ENCODE peak calls at places on chromosome 12, in four cellular contexts. A, G, U and S are unnamed samples.

GRCh38 chr12:28110329-28110728 is 79.9 kb upstream of the CCDC91 start:
- DNase-seq in A (no peak), G (no peak), U (no peak), S (no peak)

GRCh38 chr12:106138646-106139421 is at the start of gene NUAK1:
- DNase-seq in A (no peak), G (no peak), U (peak; percentile 68), S (peak; percentile 68)

GRCh38 chr12:59940676-59941342 is 345.0 kb downstream of the SLC16A7 start:
- DNase-seq in A (no peak), G (no peak), U (no peak), S (no peak)

GRCh38 chr12:105523164-105524057 is 192.9 kb downstream of the C12orf75 start:
- DNase-seq in A (no peak), G (peak; percentile 2), U (peak; percentile 58), S (peak; percentile 16)

GRCh38 chr12:124608451-124608870 is 41.0 kb upstream of the NCOR2 start:
- DNase-seq in A (no peak), G (no peak), U (no peak), S (no peak)

GRCh38 chr12:118429703-118430383 is 53.5 kb downstream of the SUDS3 start:
- DNase-seq in A (no peak), G (no peak), U (no peak), S (no peak)

GRCh38 chr12:106108187-106108816 is 30.5 kb downstream of the NUAK1 start:
- DNase-seq in A (no peak), G (no peak), U (no peak), S (no peak)

GRCh38 chr12:14613718-14614117 is 46.0 kb upstream of the PLBD1 start:
- DNase-seq in A (no peak), G (no peak), U (no peak), S (no peak)

GRCh38 chr12:26567126-26567525 is 265.9 kb downstream of the ITPR2 start:
- DNase-seq in A (no peak), G (no peak), U (no peak), S (no peak)

GRCh38 chr12:94074970-94075695 is 73.2 kb upstream of the PLXNC1 start:
- DNase-seq in A (peak; percentile 34), G (no peak), U (peak; percentile 75), S (peak; percentile 56)

GRCh38 chr12:77724367-77724957 is 106.2 kb upstream of the NAV3 start:
- DNase-seq in A (peak; percentile 47), G (no peak), U (peak; percentile 24), S (peak; percentile 33)

GRCh38 chr12:114218136-114218535 is 187.8 kb downstream of the TBX5 start:
- DNase-seq in A (no peak), G (no peak), U (no peak), S (no peak)

GRCh38 chr12:63917864-63918742 is 73.6 kb downstream of the SRGAP1 start:
- DNase-seq in A (peak; percentile 91), G (no peak), U (peak; percentile 36), S (peak; percentile 54)

GRCh38 chr12:68613209-68613904 is 2.7 kb downstream of the RAP1B start:
- DNase-seq in A (no peak), G (no peak), U (no peak), S (no peak)

GRCh38 chr12:49932023-49932422 is 18.5 kb upstream of the AQP2 start:
- DNase-seq in A (no peak), G (no peak), U (no peak), S (no peak)

GRCh38 chr12:49933793-49934192 is 16.7 kb upstream of the AQP2 start:
- DNase-seq in A (no peak), G (no peak), U (no peak), S (no peak)

GRCh38 chr12:49930515-49931288 is 19.8 kb upstream of the AQP2 start:
- DNase-seq in A (no peak), G (no peak), U (no peak), S (no peak)

GRCh38 chr12:49934505-49934904 is 16.0 kb upstream of the AQP2 start:
- DNase-seq in A (no peak), G (no peak), U (no peak), S (no peak)

GRCh38 chr12:49932746-49933145 is 17.8 kb upstream of the AQP2 start:
- DNase-seq in A (no peak), G (no peak), U (no peak), S (no peak)
- TF ChIP-seq POLR2A in A (no peak), G (no peak), U (no peak), S (no peak)

GRCh38 chr12:104517880-104518279 is 61.1 kb downstream of the CHST11 start:
- DNase-seq in A (no peak), G (no peak), U (no peak), S (no peak)

GRCh38 chr12:104519190-104519857 is 62.6 kb downstream of the CHST11 start:
- DNase-seq in A (no peak), G (no peak), U (no peak), S (no peak)

GRCh38 chr12:104515899-104516298 is 59.2 kb downstream of the CHST11 start:
- DNase-seq in A (no peak), G (no peak), U (no peak), S (no peak)

GRCh38 chr12:104514127-104514810 is 57.5 kb downstream of the CHST11 start:
- DNase-seq in A (no peak), G (no peak), U (no peak), S (no peak)

GRCh38 chr12:104516821-104517220 is 60.1 kb downstream of the CHST11 start:
- DNase-seq in A (no peak), G (no peak), U (no peak), S (no peak)
- H3K4me1 ChIP-seq in A (peaks cover 8% of the 10 kb centered on the region), G (no peaks in the 10 kb centered on the region), U (peaks cover 1% of the 10 kb centered on the region), S (no peaks in the 10 kb centered on the region)

DNA sequence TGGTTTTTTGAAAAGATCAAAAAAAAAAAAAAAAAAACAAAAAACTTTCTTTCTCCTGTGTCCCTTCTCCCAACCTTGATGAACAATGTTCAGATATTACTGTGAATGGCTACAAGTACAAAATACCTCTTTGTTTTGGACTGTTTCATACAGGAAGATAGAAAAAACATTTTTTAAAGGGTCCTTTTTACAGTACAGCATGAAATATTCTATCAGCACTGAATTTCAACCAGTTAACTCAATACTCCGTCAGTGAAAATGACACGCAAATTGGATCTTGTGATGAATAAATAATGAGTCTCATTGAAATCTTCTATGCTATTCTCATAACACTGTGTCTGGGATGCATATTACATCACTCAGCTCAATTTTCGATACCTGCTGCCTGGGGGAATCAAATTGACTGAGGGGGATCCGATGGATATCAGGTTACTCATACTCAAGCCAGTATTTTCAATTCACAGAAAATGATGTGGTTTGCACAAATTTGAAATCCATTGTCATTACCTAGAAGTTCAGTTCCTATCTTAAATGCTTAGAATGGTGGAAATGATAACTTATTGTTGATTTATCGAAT is 179.6 kb downstream of the TMTC2 start:
- DNase-seq in A (no peak), G (no peak), U (no peak), S (no peak)
- H3K4me3 ChIP-seq in A (no peak overlapping the region), G (no peak overlapping the region), U (no peak overlapping the region), S (no peak overlapping the region)

GRCh38 chr12:108305520-108305919 is 33.6 kb downstream of the CMKLR1 start:
- DNase-seq in A (no peak), G (no peak), U (peak; percentile 80), S (peak; percentile 65)
- TF ChIP-seq POLR2A in A (no peak), G (no peak), U (no peak), S (peak; percentile 26)

GRCh38 chr12:79935624-79936040 is 735 bp upstream of the PPP1R12A start:
- DNase-seq in A (no peak), G (no peak), U (no peak), S (no peak)

GRCh38 chr12:79938843-79939242 is 3.9 kb upstream of the PPP1R12A start:
- DNase-seq in A (no peak), G (no peak), U (no peak), S (no peak)

GRCh38 chr12:79934309-79935020 is 432 bp downstream of the PPP1R12A start:
- DNase-seq in A (no peak), G (no peak), U (peak; percentile 57), S (no peak)

GRCh38 chr12:79935021-79935623 is at the start of gene PPP1R12A:
- DNase-seq in A (peak; percentile 91), G (peak; percentile 88), U (peak; percentile 96), S (peak; percentile 95)

GRCh38 chr12:79936670-79937069 is 1.8 kb upstream of the PPP1R12A start:
- DNase-seq in A (no peak), G (no peak), U (no peak), S (no peak)
- H3K4me1 ChIP-seq in A (peaks cover 15% of the 10 kb centered on the region), G (peaks cover 10% of the 10 kb centered on the region), U (no peaks in the 10 kb centered on the region), S (peaks cover 25% of the 10 kb centered on the region)

DNA sequence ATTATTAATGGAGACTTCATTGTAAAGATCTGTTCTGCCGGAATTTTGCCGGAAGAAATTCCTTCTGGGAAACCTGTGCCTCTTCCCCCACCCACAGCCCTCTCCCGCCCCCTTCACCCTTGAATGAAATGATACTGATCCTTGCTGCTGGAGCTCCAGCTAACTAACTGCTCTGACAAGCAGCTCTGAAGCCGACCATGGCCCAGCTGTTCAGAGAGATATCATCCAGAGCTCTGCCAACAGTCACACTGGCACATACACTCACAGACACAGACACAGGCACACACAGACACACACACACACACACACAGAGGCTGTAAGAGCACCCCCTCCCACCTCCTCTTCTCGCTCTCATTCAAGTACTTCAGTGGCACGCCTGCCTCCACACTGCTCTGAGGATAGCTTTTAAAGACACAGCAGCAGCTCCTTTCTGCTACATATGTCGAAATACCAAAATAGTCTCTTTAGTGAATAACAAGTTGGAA is 88.6 kb downstream of the R3HDM2 start:
- DNase-seq in A (no peak), G (no peak), U (peak; percentile 49), S (no peak)
- H3K4me3 ChIP-seq in A (no peak overlapping the region), G (no peak overlapping the region), U (no peak overlapping the region), S (no peak overlapping the region)

GRCh38 chr12:50087159-50087558 is 2.0 kb downstream of the SMARCD1 start:
- DNase-seq in A (no peak), G (no peak), U (no peak), S (no peak)

GRCh38 chr12:50083301-50083700 is 1.8 kb upstream of the SMARCD1 start:
- DNase-seq in A (no peak), G (no peak), U (no peak), S (no peak)

GRCh38 chr12:50085615-50085928 is 430 bp downstream of the SMARCD1 start:
- DNase-seq in A (no peak), G (no peak), U (no peak), S (no peak)

GRCh38 chr12:50086148-50086547 is 1.0 kb downstream of the SMARCD1 start:
- DNase-seq in A (no peak), G (no peak), U (no peak), S (no peak)

GRCh38 chr12:50084775-50085614 is at the start of gene SMARCD1:
- DNase-seq in A (peak; percentile 81), G (peak; percentile 39), U (peak; percentile 91), S (peak; percentile 91)
- TF ChIP-seq POLR2A in A (peak; percentile 50), G (no peak), U (no peak), S (no peak)

DNA sequence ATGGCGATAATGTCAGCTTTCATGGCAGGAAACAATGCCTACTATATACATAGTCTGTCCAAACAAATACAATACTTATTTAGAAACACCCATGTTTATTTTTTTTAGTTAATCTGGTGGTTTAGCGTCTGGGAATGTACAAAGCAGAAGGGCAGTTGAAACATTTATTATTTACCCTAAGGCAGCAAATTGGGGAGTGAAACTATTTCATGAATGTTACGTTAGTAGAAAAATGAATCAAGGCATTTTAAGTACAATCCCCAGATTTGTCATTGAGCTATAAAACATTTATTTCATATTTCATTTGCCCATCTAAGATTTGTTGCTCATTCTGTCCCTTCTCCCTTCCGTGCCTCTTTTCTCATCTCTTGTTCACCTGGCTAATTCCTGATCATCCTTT is 87.1 kb upstream of the ATF1 start:
- DNase-seq in A (no peak), G (no peak), U (no peak), S (no peak)
- H3K4me1 ChIP-seq in A (no peaks in the 10 kb centered on the region), G (no peaks in the 10 kb centered on the region), U (no peaks in the 10 kb centered on the region), S (no peaks in the 10 kb centered on the region)